ENCODE peak calls at places on chromosome 22, in seven cellular contexts. Q is effector memory CD4-positive, alpha-beta T cell; W is lower lobe of right lung; F is uterus; T is HepG2; Z is MM.1S; L is pancreas. D is an unnamed sample.

GRCh38 chr22:19737846-19738663 is 14.7 kb downstream of the GP1BB start:
- DNase-seq in L (no peak), Z (no peak), Q (no peak), T (no peak), W (no peak), F (no peak), D (no peak)

GRCh38 chr22:47822459-47822858 is 1060.0 kb downstream of the TBC1D22A start:
- DNase-seq in L (no peak), W (no peak), T (no peak), F (no peak), Q (no peak), Z (no peak), D (no peak)

GRCh38 chr22:39299829-39300178 is 19.6 kb downstream of the RPL3 start:
- DNase-seq in Q (no peak), F (no peak), W (no peak), Z (no peak), L (no peak), T (no peak), D (no peak)

GRCh38 chr22:38318792-38319773 is 1.9 kb upstream of the CSNK1E start:
- DNase-seq in L (no peak), F (no peak), Q (no peak), T (peak; percentile 30), Z (no peak), W (no peak), D (no peak)

GRCh38 chr22:40764743-40765441 is 54.3 kb downstream of the SLC25A17 start:
- DNase-seq in F (no peak), Q (no peak), L (no peak), W (no peak), Z (no peak), T (no peak), D (no peak)

GRCh38 chr22:38316340-38317236 is 645 bp downstream of the CSNK1E start:
- DNase-seq in F (peak; percentile 77), W (peak; percentile 77), L (peak; percentile 84), Q (peak; percentile 48), Z (peak; percentile 31), T (no peak), D (peak; percentile 61)

GRCh38 chr22:50528682-50529415 is 963 bp downstream of the TYMP start:
- DNase-seq in W (peak; percentile 64), T (no peak), Q (no peak), L (no peak), F (no peak), Z (no peak), D (no peak)

GRCh38 chr22:16965083-16965482 is 42.9 kb downstream of the GAB4 start:
- DNase-seq in F (no peak), Q (no peak), W (no peak), T (no peak), L (no peak), Z (no peak), D (no peak)

GRCh38 chr22:37189011-37189466 is 992 bp upstream of the C1QTNF6 start:
- DNase-seq in F (no peak), T (no peak), Q (no peak), L (no peak), Z (no peak), W (no peak), D (no peak)

GRCh38 chr22:29375436-29376076 is 12.8 kb downstream of the AP1B1 start:
- DNase-seq in L (no peak), F (no peak), Z (no peak), Q (no peak), T (no peak), W (no peak), D (peak; percentile 72)

GRCh38 chr22:44024288-44024908 is at the start of gene PARVB:
- DNase-seq in L (peak; percentile 72), F (no peak), Q (no peak), W (peak; percentile 51), T (no peak), Z (peak; percentile 32), D (peak; percentile 70)

GRCh38 chr22:50531546-50532352 is 1.9 kb upstream of the TYMP start:
- DNase-seq in W (peak; percentile 91), Q (no peak), T (no peak), L (peak; percentile 90), F (peak; percentile 72), Z (no peak), D (peak; percentile 88)

GRCh38 chr22:28943501-28943879 is 60.1 kb downstream of the ZNRF3 start:
- DNase-seq in L (no peak), W (peak; percentile 48), F (peak; percentile 34), Q (no peak), T (no peak), Z (no peak), D (no peak)

GRCh38 chr22:28345304-28345703 is 334.3 kb downstream of the TTC28 start:
- DNase-seq in Q (no peak), W (no peak), T (no peak), L (no peak), F (peak; percentile 31), Z (no peak), D (no peak)

GRCh38 chr22:39348909-39349505 is 784 bp upstream of the SYNGR1 start:
- DNase-seq in F (peak; percentile 38), L (no peak), Q (no peak), W (peak; percentile 58), Z (no peak), T (no peak), D (no peak)

GRCh38 chr22:36455571-36456458 is 25.6 kb downstream of the TXN2 start:
- DNase-seq in F (no peak), L (no peak), W (no peak), T (no peak), Q (no peak), Z (no peak), D (peak; percentile 57)

GRCh38 chr22:37068859-37069258 is 17.3 kb downstream of the KCTD17 start:
- DNase-seq in F (no peak), Z (no peak), W (no peak), Q (no peak), T (no peak), L (no peak), D (no peak)

GRCh38 chr22:40791241-40791640 is 27.9 kb downstream of the SLC25A17 start:
- DNase-seq in T (no peak), Q (no peak), L (no peak), F (no peak), W (no peak), Z (no peak), D (no peak)

GRCh38 chr22:38187413-38188212 is 6.0 kb upstream of the PLA2G6 start:
- DNase-seq in Q (no peak), L (no peak), F (no peak), T (peak; percentile 56), W (no peak), Z (no peak), D (no peak)

GRCh38 chr22:20464096-20464614 is 26.5 kb upstream of the SCARF2 start:
- DNase-seq in L (no peak), T (no peak), Z (peak; percentile 47), F (no peak), W (no peak), Q (peak; percentile 35), D (peak; percentile 34)

GRCh38 chr22:21970037-21970799 is 12.4 kb downstream of the TOP3B start:
- DNase-seq in Z (no peak), T (no peak), F (no peak), L (peak; percentile 62), W (no peak), Q (no peak), D (no peak)
- H3K36me3 ChIP-seq in Z (peaks cover 9% of the 10 kb centered on the region), T (peaks cover 84% of the 10 kb centered on the region), F (no peaks in the 10 kb centered on the region), L (peaks cover 36% of the 10 kb centered on the region), W (peaks cover 99% of the 10 kb centered on the region), Q (peaks cover 85% of the 10 kb centered on the region), D (peaks cover 3% of the 10 kb centered on the region)

DNA sequence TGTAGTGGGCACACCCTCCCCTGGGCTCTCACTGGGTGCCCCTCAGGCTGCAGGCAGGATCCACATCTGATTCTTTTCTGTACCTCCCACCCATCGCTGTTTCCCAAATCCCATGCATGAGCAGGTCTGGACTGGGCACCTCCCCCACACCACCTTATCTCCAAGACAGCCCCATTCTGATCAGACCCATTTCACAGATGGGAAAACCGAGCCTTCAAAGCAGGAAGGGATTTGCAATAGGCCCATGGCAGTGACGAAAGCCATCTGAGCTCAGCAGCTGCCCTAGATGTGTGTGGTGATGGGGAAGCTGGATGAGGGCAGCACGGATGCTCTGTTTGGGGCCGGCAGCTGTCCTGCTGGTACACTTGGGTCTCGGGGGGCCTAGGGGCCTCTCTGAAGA is 41.4 kb downstream of the WNT7B start:
- DNase-seq in Z (no peak), Q (no peak), W (no peak), T (no peak), L (no peak), F (no peak), D (no peak)
- H3K4me3 ChIP-seq in Z (no peak overlapping the region), Q (no peak overlapping the region), W (no peak overlapping the region), T (no peak overlapping the region), L (no peak overlapping the region), F (no peak overlapping the region), D (no peak overlapping the region)

DNA sequence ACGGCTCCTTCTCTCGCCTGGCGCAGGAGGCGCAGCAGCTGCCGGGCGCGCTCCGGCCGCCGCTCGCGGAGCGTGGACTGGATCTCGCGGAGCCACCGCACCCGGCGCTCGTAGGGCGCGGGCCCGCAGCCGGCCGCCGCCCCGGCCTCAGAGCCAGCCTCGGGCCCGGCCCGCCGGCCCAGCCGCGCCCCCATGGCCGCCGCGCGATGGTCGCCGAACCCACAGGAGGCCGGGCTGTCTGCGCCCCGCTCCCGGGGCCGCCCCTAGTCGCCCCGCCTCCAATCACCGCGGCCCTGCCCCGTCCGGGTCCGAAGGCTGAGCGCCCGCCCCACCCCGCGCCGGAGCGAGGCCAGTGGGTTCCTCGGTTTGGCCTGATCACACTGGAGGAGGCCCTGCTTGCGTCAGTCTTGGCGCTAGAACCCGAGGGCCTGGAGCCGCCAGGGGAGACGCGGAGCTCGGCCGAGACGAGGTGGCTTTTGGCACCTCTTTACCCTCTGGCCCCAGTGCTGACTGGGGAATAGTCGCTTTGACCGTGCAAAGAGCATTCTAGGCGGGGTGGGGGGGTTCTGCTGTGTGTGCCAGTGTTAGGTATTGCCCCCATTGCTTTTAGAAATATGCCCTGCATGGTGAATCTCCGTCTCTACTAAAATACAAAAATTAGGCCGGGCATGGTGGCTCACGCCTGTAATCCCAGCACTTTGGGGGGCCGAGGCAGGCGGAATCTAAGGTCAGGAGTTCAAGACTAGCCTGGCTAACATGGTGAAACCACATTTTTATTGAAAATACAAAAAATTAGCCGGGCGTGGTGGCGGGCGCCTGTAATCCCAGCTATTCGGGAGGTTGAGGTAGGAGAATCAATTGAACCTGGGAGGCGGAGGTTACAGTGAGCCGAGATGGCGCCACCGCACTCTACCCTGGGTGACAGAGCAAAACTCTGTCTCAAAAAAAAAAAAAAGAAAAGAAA is at the start of gene LRRC75B:
- DNase-seq in W (peak; percentile 91), Q (no peak), L (peak; percentile 93), F (peak; percentile 90), T (peak; percentile 85), Z (peak; percentile 34), D (peak; percentile 91)
- H3K27ac ChIP-seq in W (peak within 1 kb of the TSS; percentile 72), Q (no peak within 1 kb of the TSS), L (peak within 1 kb of the TSS; percentile 64), F (peak within 1 kb of the TSS; percentile 63), T (peak within 1 kb of the TSS; percentile 97), Z (no peak within 1 kb of the TSS), D (peak within 1 kb of the TSS; percentile 70)

GRCh38 chr22:21681566-21682370 is 16.0 kb downstream of the PPIL2 start:
- DNase-seq in T (no peak), Z (no peak), F (no peak), W (no peak), Q (no peak), L (no peak), D (no peak)

GRCh38 chr22:21680830-21681565 is 15.2 kb downstream of the PPIL2 start:
- DNase-seq in Q (no peak), L (no peak), T (no peak), W (no peak), Z (no peak), F (no peak), D (no peak)

GRCh38 chr22:21684492-21685163 is 18.8 kb downstream of the PPIL2 start:
- DNase-seq in L (no peak), T (no peak), F (no peak), Z (no peak), Q (no peak), W (no peak), D (no peak)

GRCh38 chr22:21683401-21683811 is 17.6 kb downstream of the PPIL2 start:
- DNase-seq in W (no peak), L (no peak), Q (no peak), T (no peak), F (no peak), Z (no peak), D (no peak)

GRCh38 chr22:21682385-21683175 is 16.8 kb downstream of the PPIL2 start:
- DNase-seq in Z (no peak), W (no peak), F (no peak), L (no peak), T (no peak), Q (no peak), D (no peak)
- H3K36me3 ChIP-seq in Z (no peaks in the 10 kb centered on the region), W (peaks cover 68% of the 10 kb centered on the region), F (no peaks in the 10 kb centered on the region), L (no peaks in the 10 kb centered on the region), T (peaks cover 63% of the 10 kb centered on the region), Q (peaks cover 61% of the 10 kb centered on the region), D (no peaks in the 10 kb centered on the region)